ENCODE peak calls at places on chromosomes 13 and 19, in six cellular contexts. One of them, this sample, is unnamed.

GRCh38 chr19:15222738-15223648 is 9.3 kb downstream of the EPHX3 start:
- DNase-seq in substantia nigra: peak; percentile 64
- DNase-seq in breast epithelium: peak; percentile 78
- DNase-seq in activated naive CD8-positive, alpha-beta T cell treated with anti-CD3 and anti-CD28 coated beads, Interleukin-2, amount 50 U/mL, for 24 hours: peak; percentile 80
- DNase-seq in keratinocyte: peak; percentile 52
- DNase-seq in naive thymus-derived CD8-positive, alpha-beta T cell: peak; percentile 63
- DNase-seq in this sample: peak; percentile 98

GRCh38 chr13:90793261-90793785 is 554.2 kb upstream of the MIR17HG start:
- DNase-seq in substantia nigra: no peak
- DNase-seq in breast epithelium: no peak
- DNase-seq in activated naive CD8-positive, alpha-beta T cell treated with anti-CD3 and anti-CD28 coated beads, Interleukin-2, amount 50 U/mL, for 24 hours: no peak
- DNase-seq in keratinocyte: no peak
- DNase-seq in naive thymus-derived CD8-positive, alpha-beta T cell: no peak
- DNase-seq in this sample: no peak

GRCh38 chr13:25180795-25181537 is 8.9 kb upstream of the AMER2 start:
- DNase-seq in substantia nigra: no peak
- DNase-seq in breast epithelium: no peak
- DNase-seq in activated naive CD8-positive, alpha-beta T cell treated with anti-CD3 and anti-CD28 coated beads, Interleukin-2, amount 50 U/mL, for 24 hours: no peak
- DNase-seq in keratinocyte: no peak
- DNase-seq in naive thymus-derived CD8-positive, alpha-beta T cell: no peak
- DNase-seq in this sample: no peak

GRCh38 chr13:25064396-25064795 is 31.5 kb upstream of the PABPC3 start:
- DNase-seq in substantia nigra: no peak
- DNase-seq in breast epithelium: no peak
- DNase-seq in activated naive CD8-positive, alpha-beta T cell treated with anti-CD3 and anti-CD28 coated beads, Interleukin-2, amount 50 U/mL, for 24 hours: no peak
- DNase-seq in keratinocyte: no peak
- DNase-seq in naive thymus-derived CD8-positive, alpha-beta T cell: no peak
- DNase-seq in this sample: no peak

GRCh38 chr19:55912916-55913315 is 19.2 kb downstream of the NLRP13 start:
- DNase-seq in substantia nigra: no peak
- DNase-seq in breast epithelium: no peak
- DNase-seq in activated naive CD8-positive, alpha-beta T cell treated with anti-CD3 and anti-CD28 coated beads, Interleukin-2, amount 50 U/mL, for 24 hours: no peak
- DNase-seq in keratinocyte: no peak
- DNase-seq in naive thymus-derived CD8-positive, alpha-beta T cell: no peak
- DNase-seq in this sample: no peak

GRCh38 chr13:110272651-110273050 is 34.3 kb downstream of the COL4A1 start:
- DNase-seq in substantia nigra: no peak
- DNase-seq in breast epithelium: no peak
- DNase-seq in activated naive CD8-positive, alpha-beta T cell treated with anti-CD3 and anti-CD28 coated beads, Interleukin-2, amount 50 U/mL, for 24 hours: no peak
- DNase-seq in keratinocyte: no peak
- DNase-seq in naive thymus-derived CD8-positive, alpha-beta T cell: no peak
- DNase-seq in this sample: no peak

GRCh38 chr19:18304194-18304495 is 18.7 kb downstream of the LSM4 start:
- DNase-seq in substantia nigra: peak; percentile 33
- DNase-seq in breast epithelium: no peak
- DNase-seq in activated naive CD8-positive, alpha-beta T cell treated with anti-CD3 and anti-CD28 coated beads, Interleukin-2, amount 50 U/mL, for 24 hours: peak; percentile 55
- DNase-seq in keratinocyte: no peak
- DNase-seq in naive thymus-derived CD8-positive, alpha-beta T cell: no peak
- DNase-seq in this sample: peak; percentile 76

GRCh38 chr13:59691501-59692066 is 472.1 kb downstream of the DIAPH3 start:
- DNase-seq in substantia nigra: no peak
- DNase-seq in breast epithelium: no peak
- DNase-seq in activated naive CD8-positive, alpha-beta T cell treated with anti-CD3 and anti-CD28 coated beads, Interleukin-2, amount 50 U/mL, for 24 hours: no peak
- DNase-seq in keratinocyte: no peak
- DNase-seq in naive thymus-derived CD8-positive, alpha-beta T cell: no peak
- DNase-seq in this sample: no peak

This sample was measured in kidney.